ENCODE peak calls at places on chromosomes 4 and X, in four cellular contexts. U is GM12891, V is stomach, I is transverse colon. S is an unnamed sample.

GRCh38 chr4:3601992-3602391 is 69.8 kb upstream of the LRPAP1 start:
- DNase-seq in U (no peak), V (no peak), I (no peak), S (no peak)

GRCh38 chr4:14908635-14909034 is 93.6 kb upstream of the CPEB2 start:
- DNase-seq in U (no peak), V (no peak), I (no peak), S (no peak)

GRCh38 chr4:143241892-143242291 is 57.2 kb downstream of the USP38 start:
- DNase-seq in U (no peak), V (no peak), I (no peak), S (no peak)

GRCh38 chr4:145043306-145043705 is 54.7 kb downstream of the ANAPC10 start:
- DNase-seq in U (no peak), V (no peak), I (no peak), S (no peak)

GRCh38 chr4:89379541-89380035 is 72.0 kb upstream of the GPRIN3 start:
- DNase-seq in U (no peak), V (no peak), I (no peak), S (no peak)

GRCh38 chrX:130118396-130118795 is 8.1 kb upstream of the ELF4 start:
- DNase-seq in U (no peak), V (no peak), I (no peak), S (no peak)

GRCh38 chr4:128916832-128917231 is 107.3 kb downstream of the JADE1 start:
- DNase-seq in U (no peak), V (no peak), I (peak), S (no peak)

GRCh38 chr4:78722320-78722719 is 53.8 kb upstream of the BMP2K start:
- DNase-seq in U (no peak), V (no peak), I (no peak), S (no peak)

GRCh38 chr4:68256284-68256683 is 10.8 kb upstream of the TMPRSS11B start:
- DNase-seq in U (no peak), V (no peak), I (no peak), S (no peak)

GRCh38 chr4:48223633-48224295 is 45.9 kb downstream of the TEC start:
- DNase-seq in U (no peak), V (no peak), I (no peak), S (no peak)

GRCh38 chr4:163385466-163385865 is 41.8 kb downstream of the NPY5R start:
- DNase-seq in U (no peak), V (no peak), I (no peak), S (no peak)

GRCh38 chr4:28082686-28083390 is 1222.2 kb downstream of the STIM2 start:
- DNase-seq in U (no peak), V (no peak), I (no peak), S (no peak)

DNA sequence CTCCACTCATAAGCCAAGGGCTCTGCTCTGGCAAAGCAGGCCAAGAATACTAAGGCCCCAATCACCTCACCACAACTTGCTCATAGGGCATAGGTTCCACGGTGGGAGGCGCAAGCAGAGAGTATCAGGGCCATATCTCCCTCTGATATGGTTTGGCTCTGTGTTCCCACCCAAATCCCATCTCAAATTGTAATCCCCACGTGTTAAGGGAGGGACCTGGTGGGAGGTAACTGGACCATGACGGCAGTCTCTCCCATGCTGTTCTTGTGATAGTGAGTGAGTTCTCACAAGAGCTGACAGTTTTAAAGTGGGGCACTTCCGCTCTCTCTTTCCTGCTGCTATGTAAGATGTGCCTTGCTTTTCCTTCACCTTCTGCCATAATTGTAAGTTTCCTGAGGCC is 88.7 kb downstream of the SHROOM4 start:
- DNase-seq in U (no peak), V (no peak), I (no peak), S (no peak)
- TF ChIP-seq POLR2AphosphoS5 in U (no peak), V (no peak), I (no peak), S (no peak)

DNA sequence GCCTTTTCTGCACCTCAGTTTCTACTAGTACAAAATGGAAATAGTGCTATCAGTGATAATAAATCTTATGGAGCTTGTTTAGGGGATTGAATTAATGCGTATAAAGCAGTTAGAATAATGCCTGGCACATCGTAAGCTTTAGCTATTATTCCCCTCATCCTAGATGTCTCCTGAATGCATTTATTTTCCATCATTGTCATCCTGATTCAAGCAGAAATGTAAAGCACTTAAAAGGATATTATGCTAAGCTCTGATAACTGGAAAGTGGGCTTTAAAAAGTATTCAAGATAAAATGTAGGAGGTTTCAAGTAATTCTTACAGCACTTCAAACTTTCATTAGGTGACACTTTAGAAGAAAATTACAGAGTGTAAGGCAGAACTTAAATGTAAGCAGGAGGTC is 178.7 kb downstream of the RBM46 start:
- DNase-seq in U (no peak), V (no peak), I (no peak), S (no peak)
- TF ChIP-seq POLR2AphosphoS5 in U (no peak), V (no peak), I (no peak), S (no peak)

DNA sequence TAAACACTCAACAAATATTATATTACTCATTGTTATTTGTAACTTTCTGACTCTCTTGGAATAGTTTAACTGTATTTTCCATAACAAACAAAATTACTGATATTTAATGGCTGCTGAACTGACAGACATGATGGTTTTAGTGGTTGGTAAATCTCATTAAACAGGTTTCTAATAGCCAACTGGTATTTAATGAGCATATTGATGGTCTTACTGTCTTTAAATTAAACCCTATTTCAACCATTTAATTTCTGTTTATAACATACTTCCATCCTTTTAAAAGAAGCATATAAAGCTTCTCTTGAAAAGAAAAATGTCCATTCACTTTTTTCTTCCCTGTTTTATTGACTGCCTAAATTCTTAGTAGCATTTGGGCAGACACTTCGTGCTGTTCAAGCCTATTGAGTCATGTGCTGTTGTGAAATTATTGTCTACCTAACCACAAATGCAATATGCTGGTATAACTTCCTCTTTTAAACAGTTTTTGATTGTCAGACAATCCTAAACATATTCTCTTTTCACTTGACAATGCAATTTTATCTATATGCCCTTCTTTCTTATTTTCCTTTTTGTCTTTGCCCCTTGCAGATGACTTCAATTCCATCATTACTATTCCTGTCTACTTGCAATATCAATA is 163.9 kb upstream of the SLC7A11 start:
- DNase-seq in U (no peak), V (no peak), I (no peak), S (no peak)
- TF ChIP-seq POLR2AphosphoS5 in U (no peak), V (no peak), I (no peak), S (no peak)

DNA sequence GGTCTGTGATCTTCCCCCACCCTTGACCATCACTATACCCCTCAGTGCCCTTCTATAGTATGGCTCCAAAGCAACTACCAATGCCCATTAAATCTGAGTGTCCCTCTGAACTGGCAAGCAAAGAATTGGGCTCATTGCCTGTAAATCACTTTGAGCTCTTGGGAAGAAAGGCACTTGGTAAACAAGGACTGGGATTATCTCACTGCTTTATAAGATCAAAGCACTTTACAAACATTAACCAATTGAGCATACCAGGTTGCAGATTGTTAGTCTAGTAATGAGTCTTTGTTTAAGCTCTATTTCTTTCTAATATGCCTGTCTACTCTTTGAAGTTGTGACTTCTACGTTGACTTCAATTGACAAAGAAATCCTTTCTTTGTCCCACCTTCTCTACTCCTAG is 34.1 kb downstream of the AREG start:
- DNase-seq in U (no peak), V (peak), I (no peak), S (no peak)
- TF ChIP-seq POLR2AphosphoS5 in U (no peak), V (no peak), I (no peak), S (no peak)

GRCh38 chr4:70838972-70839536 is 636 bp downstream of the GRSF1 start:
- DNase-seq in U (peak), V (peak), I (peak), S (peak)
- TF ChIP-seq POLR2AphosphoS5 in U (peak), V (no peak), I (no peak), S (no peak)

DNA sequence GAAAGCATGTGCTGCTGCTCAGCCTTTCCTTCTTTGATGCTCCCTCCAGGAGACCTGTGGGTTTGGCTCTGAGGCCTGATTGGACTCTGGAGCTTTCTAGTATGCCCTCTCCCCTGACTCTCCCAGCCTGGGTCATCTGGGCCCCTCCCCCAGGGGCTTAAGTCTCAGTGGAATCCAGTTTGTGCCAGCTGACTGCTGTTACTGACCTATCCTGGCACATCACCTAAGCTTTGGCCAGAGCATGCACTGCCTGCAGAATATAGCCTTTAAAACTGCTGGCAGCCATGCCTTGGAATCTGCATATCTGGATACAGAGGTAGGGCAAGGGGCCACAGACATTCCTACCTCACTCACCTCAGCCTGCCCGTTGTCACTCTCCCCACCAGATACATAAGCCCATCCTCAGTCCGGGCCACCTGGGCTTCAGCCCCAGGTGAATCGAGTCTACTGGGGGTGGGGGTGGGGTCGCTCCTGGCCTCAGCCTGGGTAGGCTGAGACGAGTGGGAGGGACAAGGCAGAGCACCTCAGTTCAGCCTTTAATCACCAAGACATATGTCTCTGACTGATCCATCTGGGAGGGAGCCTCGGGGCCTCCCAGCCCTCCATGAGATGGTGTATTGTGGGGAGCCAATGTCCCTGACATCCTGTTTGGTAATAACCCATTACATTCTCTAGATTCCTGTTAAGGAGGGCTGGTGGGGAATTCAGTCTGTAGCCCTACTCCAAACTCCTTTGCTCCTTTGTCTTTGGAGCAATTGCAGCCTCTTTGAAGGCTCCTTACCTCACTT is 61.2 kb downstream of the STARD8 start:
- DNase-seq in U (no peak), V (no peak), I (no peak), S (no peak)
- TF ChIP-seq POLR2AphosphoS5 in U (no peak), V (no peak), I (no peak), S (no peak)